ENCODE peak calls at places on chromosomes 6 and 20, in four cellular contexts. Q, X, N and C are unnamed samples.

GRCh38 chr6:77424761-77425160 is 38.5 kb downstream of the HTR1B start:
- DNase-seq in Q (no peak), X (no peak), N (no peak), C (no peak)

GRCh38 chr6:111417181-111417585 is 65.8 kb downstream of the REV3L start:
- DNase-seq in Q (peak; percentile 24), X (no peak), N (no peak), C (no peak)

GRCh38 chr6:33620158-33620583 is 951 bp upstream of the ITPR3 start:
- DNase-seq in Q (peak; percentile 42), X (peak; percentile 25), N (no peak), C (peak; percentile 60)

GRCh38 chr20:13786143-13786828 is 1.5 kb downstream of the NDUFAF5 start:
- DNase-seq in Q (no peak), X (no peak), N (no peak), C (no peak)

GRCh38 chr6:42250509-42250908 is 32.8 kb upstream of the MRPS10 start:
- DNase-seq in Q (no peak), X (no peak), N (no peak), C (no peak)

GRCh38 chr6:167565884-167566491 is 241.1 kb downstream of the TTLL2 start:
- DNase-seq in Q (no peak), X (no peak), N (peak; percentile 57), C (no peak)

GRCh38 chr6:106608080-106608668 is 21.1 kb downstream of the RTN4IP1 start:
- DNase-seq in Q (peak; percentile 63), X (no peak), N (no peak), C (peak; percentile 61)

GRCh38 chr6:14877758-14878157 is 368.1 kb upstream of the JARID2 start:
- DNase-seq in Q (no peak), X (no peak), N (no peak), C (no peak)

GRCh38 chr6:87903299-87903698 is 144.3 kb upstream of the SPACA1 start:
- DNase-seq in Q (no peak), X (no peak), N (no peak), C (no peak)

GRCh38 chr6:97322226-97322625 is 39.2 kb upstream of the MMS22L start:
- DNase-seq in Q (no peak), X (no peak), N (no peak), C (no peak)

GRCh38 chr6:108825326-108825725 is 22.9 kb upstream of the ARMC2 start:
- DNase-seq in Q (no peak), X (no peak), N (no peak), C (no peak)

GRCh38 chr6:98827295-98828159 is 6.8 kb upstream of the POU3F2 start:
- DNase-seq in Q (peak; percentile 33), X (no peak), N (no peak), C (no peak)

GRCh38 chr6:147578883-147579282 is 70.4 kb downstream of the SAMD5 start:
- DNase-seq in Q (no peak), X (no peak), N (no peak), C (no peak)

GRCh38 chr6:129345890-129346289 is 364.1 kb downstream of the ARHGAP18 start:
- DNase-seq in Q (peak; percentile 47), X (no peak), N (no peak), C (peak; percentile 73)

GRCh38 chr6:111721677-111722219 is 116.1 kb upstream of the TRAF3IP2 start:
- DNase-seq in Q (peak; percentile 37), X (peak; percentile 34), N (peak; percentile 23), C (peak; percentile 29)

GRCh38 chr20:31835977-31836852 is 9.2 kb downstream of the FOXS1 start:
- DNase-seq in Q (peak; percentile 96), X (no peak), N (peak; percentile 87), C (peak; percentile 88)

GRCh38 chr20:2379511-2380229 is 1.0 kb upstream of the TGM6 start:
- DNase-seq in Q (no peak), X (no peak), N (no peak), C (no peak)

GRCh38 chr6:158620963-158621693 is 23.4 kb downstream of the DYNLT1 start:
- DNase-seq in Q (no peak), X (no peak), N (no peak), C (no peak)

GRCh38 chr6:2791124-2792050 is 26.2 kb downstream of the WRNIP1 start:
- DNase-seq in Q (peak; percentile 89), X (peak; percentile 16), N (peak; percentile 41), C (peak; percentile 92)

GRCh38 chr6:158024566-158025297 is 43.1 kb downstream of the SYNJ2 start:
- DNase-seq in Q (no peak), X (no peak), N (no peak), C (no peak)

GRCh38 chr6:31740397-31741223 is 805 bp downstream of the MSH5 start:
- DNase-seq in Q (peak; percentile 53), X (no peak), N (no peak), C (no peak)

GRCh38 chr6:73566954-73567591 is 46.2 kb upstream of the EEF1A1 start:
- DNase-seq in Q (peak; percentile 88), X (no peak), N (peak; percentile 43), C (peak; percentile 32)

GRCh38 chr6:52539607-52540006 is 37.3 kb downstream of the TRAM2 start:
- DNase-seq in Q (peak; percentile 66), X (no peak), N (no peak), C (no peak)